ENCODE peak calls at places on chromosomes 12 and 14, in seven cellular contexts. G, N, V, L, A, X and C are unnamed samples. For H3K4me1, the result is how much of the 10 kb centered on the place peaks cover.

GRCh38 chr12:67068204-67068731 is 200.9 kb upstream of the CAND1 start:
- DNase-seq in X (no peak), V (no peak), L (no peak), N (no peak), A (no peak), G (no peak), C (no peak)

GRCh38 chr12:10241276-10241675 is 28.6 kb downstream of the GABARAPL1 start:
- DNase-seq in N (no peak), A (no peak), V (no peak), L (no peak), X (no peak), G (no peak), C (no peak)

GRCh38 chr14:30971586-30971985 is 53.9 kb upstream of the AP4S1 start:
- DNase-seq in N (no peak), X (no peak), A (no peak), L (no peak), G (no peak), V (no peak), C (no peak)

GRCh38 chr12:176321-177181 is 37.4 kb downstream of the SLC6A12 start:
- DNase-seq in L (no peak), N (no peak), A (no peak), X (no peak), G (no peak), V (no peak), C (peak)

GRCh38 chr14:95273041-95273978 is 46.4 kb downstream of the CLMN start:
- DNase-seq in X (no peak), G (no peak), A (no peak), L (no peak), N (no peak), V (no peak), C (peak)

GRCh38 chr14:23568600-23569310 is 1.2 kb upstream of the AP1G2 start:
- DNase-seq in L (no peak), G (no peak), N (peak), V (no peak), X (no peak), A (no peak), C (no peak)

GRCh38 chr14:100065161-100065871 is at the start of gene EVL:
- DNase-seq in X (peak), L (no peak), V (no peak), G (no peak), N (peak), A (no peak), C (peak)

GRCh38 chr14:93654599-93654998 is 133.7 kb downstream of the PRIMA1 start:
- DNase-seq in V (no peak), L (no peak), N (no peak), X (no peak), G (no peak), A (no peak), C (no peak)

GRCh38 chr14:38125484-38125912 is 82.2 kb upstream of the SSTR1 start:
- DNase-seq in V (no peak), L (no peak), X (no peak), G (no peak), A (no peak), N (no peak), C (no peak)

GRCh38 chr12:3922033-3922432 is 48.8 kb upstream of the PARP11 start:
- DNase-seq in A (no peak), N (no peak), G (no peak), V (no peak), X (no peak), L (no peak), C (no peak)

GRCh38 chr12:111741235-111741812 is 25.4 kb upstream of the ALDH2 start:
- DNase-seq in A (no peak), X (no peak), G (no peak), L (no peak), V (no peak), N (no peak), C (no peak)

GRCh38 chr14:73771848-73772705 is 57.9 kb upstream of the PNMA1 start:
- DNase-seq in V (no peak), N (peak), A (no peak), L (no peak), X (peak), G (peak), C (peak)

DNA sequence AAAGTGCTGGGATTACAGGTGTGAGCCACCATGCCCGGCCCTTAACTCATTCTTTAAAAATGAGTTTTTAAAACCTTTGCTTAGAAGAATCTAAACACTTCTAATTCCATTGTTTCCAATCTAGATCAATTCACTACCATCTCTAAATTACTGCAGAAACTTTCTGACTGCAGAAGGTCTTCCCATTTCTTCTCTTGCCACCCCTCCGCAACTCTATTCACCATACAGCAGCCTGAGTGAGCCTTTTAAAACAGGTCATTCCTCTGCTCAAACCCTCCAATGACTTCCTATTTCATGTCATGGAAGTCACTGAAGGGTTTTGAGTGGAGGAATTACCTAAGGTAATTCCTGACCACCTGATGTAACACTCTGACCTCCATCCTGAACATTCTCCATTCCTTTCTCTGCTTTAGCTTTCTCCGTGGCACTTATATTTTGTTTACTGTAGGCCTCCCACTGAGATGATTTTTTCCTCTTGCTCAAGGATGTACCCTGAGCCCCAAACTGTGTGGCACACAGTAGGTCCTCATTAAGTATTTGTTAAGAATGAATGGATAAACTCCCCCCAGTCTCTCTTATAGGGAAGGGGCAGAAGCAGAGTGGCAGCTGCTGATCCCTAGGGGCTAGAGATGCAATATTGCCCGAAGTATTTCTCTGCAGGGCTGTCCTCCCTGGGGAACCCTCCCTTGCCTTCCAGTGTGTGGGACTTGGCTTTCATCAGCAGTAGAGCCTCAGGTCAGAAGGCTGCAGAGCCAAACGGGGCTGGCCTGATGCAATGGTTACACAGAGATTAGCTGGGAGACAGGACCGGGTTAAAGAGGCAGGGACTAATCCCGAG is 1.2 kb downstream of the DDIT3 start:
- DNase-seq in A (no peak), X (no peak), L (peak), G (no peak), V (no peak), N (peak), C (peak)
- H3K4me1 ChIP-seq in A (under half), X (under half), L (under half), G (half or more), V (under half), N (under half), C (under half)

DNA sequence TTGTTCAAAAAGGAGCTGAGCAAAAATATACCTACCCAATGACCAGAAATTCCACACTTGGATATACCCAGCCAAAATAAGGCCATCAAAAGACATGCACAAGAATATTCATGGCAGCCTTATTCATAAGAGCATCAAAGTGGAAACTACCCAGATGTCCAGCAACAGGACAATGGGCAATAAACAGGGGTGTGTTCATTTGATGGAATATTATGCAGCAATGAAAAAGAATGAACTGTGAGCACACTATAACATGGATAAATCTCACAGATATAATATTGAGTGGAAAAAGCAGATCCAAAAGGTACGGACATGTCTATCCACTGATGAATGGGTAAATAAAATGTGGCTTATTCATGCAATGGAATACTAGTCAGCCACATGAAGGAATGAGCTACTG is 209.2 kb upstream of the LHX5 start:
- DNase-seq in X (no peak), V (no peak), N (no peak), G (no peak), L (no peak), A (no peak), C (no peak)
- H3K4me1 ChIP-seq in X (under half), V (under half), N (under half), G (under half), L (under half), A (under half), C (under half)

DNA sequence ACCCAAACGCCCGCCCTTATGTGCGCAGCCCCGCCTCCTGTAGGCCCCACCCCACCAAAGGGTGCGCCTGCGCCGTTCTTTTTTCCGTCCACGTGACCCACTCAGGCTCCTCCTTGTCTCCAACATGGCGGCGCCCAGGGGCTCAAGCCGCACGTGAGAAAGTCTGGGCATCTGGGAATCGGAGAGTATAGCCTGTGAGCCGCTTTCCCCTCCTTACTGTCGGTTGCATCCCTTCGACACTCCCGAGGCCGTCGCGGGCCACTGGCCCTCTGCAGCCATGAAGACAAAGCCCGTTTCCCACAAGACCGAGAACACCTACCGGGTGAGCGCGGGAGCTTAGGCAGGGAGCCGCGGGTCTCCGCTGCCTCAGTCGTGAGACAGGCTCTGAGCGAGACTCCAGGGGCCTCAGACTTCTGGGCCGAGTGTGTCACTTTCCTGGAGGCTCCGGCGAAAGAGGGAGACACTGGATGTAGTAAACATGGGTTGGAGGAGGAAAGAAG is at the start of gene UTP20:
- DNase-seq in X (peak), L (peak), A (peak), G (peak), V (peak), N (peak), C (peak)
- H3K4me1 ChIP-seq in X (under half), L (under half), A (under half), G (under half), V (under half), N (under half), C (under half)

GRCh38 chr14:69673578-69674305 is 62.3 kb downstream of the SUSD6 start:
- DNase-seq in X (no peak), A (no peak), V (no peak), G (no peak), L (no peak), N (no peak), C (no peak)
- H3K4me1 ChIP-seq in X (half or more), A (half or more), V (half or more), G (half or more), L (half or more), N (under half), C (under half)

GRCh38 chr14:105388110-105388951 is 10.0 kb upstream of the TEX22 start:
- DNase-seq in N (peak), V (no peak), A (no peak), G (no peak), X (peak), L (no peak), C (peak)

GRCh38 chr14:105390849-105391500 is 7.4 kb upstream of the TEX22 start:
- DNase-seq in G (no peak), X (peak), N (peak), L (no peak), A (no peak), V (no peak), C (peak)

GRCh38 chr14:105388976-105389375 is 9.4 kb upstream of the TEX22 start:
- DNase-seq in X (peak), L (no peak), G (no peak), A (no peak), V (no peak), N (peak), C (peak)

GRCh38 chr14:105389976-105390848 is 8.1 kb upstream of the TEX22 start:
- DNase-seq in L (no peak), G (no peak), X (peak), N (peak), A (no peak), V (no peak), C (peak)

GRCh38 chr14:105389534-105389933 is 8.8 kb upstream of the TEX22 start:
- DNase-seq in V (no peak), L (no peak), X (peak), N (peak), G (no peak), A (no peak), C (no peak)
- H3K4me1 ChIP-seq in V (under half), L (under half), X (under half), N (under half), G (under half), A (under half), C (under half)

DNA sequence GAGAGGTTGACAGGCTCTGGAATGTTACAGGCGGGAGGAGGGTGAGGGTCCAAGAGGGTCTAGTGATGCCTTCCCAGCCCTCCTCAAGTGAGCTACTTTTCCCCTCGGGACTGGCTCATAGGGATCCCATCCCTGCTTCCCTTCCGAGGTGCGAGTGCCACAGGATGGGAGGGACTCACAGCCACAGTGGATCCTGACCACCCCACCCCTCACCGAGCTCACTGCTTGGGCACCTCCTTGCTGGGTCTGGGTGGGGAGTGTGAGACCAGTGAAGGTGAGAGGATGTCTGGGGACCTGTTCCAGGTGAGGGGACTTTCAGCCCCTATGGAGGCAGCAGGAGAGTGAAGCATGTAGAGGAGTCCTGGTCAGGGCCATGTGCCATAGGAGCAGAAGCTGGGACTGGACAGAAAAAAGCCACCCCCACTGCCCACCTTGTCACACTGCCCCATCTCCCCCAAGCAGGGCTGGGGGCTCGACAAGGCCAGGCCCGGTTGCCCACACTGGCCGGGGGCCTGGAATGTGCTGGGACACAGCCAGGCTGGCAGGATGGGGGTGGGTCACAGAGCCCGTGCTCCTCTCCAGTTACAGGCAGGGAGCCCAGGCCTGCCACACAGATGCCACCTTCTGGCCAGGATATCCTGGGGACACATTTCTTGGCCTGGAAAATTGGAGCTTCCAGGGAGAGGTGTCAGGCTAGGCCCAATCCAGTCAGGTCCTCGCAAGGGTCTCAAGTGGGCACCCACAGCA is 1.7 kb upstream of the TNS2 start:
- DNase-seq in G (peak), L (peak), N (peak), V (no peak), A (no peak), X (no peak), C (peak)
- H3K4me1 ChIP-seq in G (half or more), L (under half), N (under half), V (under half), A (under half), X (under half), C (half or more)

GRCh38 chr12:120117961-120118709 is 1.6 kb upstream of the RAB35 start:
- DNase-seq in G (no peak), N (no peak), L (no peak), A (no peak), V (no peak), X (no peak), C (no peak)

GRCh38 chr12:120116792-120117651 is 469 bp upstream of the RAB35 start:
- DNase-seq in N (peak), X (peak), V (peak), L (peak), G (peak), A (peak), C (peak)

GRCh38 chr12:120115066-120115465 is 1.5 kb downstream of the RAB35 start:
- DNase-seq in V (no peak), G (no peak), A (no peak), X (no peak), L (no peak), N (no peak), C (no peak)

GRCh38 chr12:120116443-120116791 is at the start of gene RAB35:
- DNase-seq in X (no peak), N (no peak), A (no peak), G (no peak), L (no peak), V (no peak), C (no peak)

DNA sequence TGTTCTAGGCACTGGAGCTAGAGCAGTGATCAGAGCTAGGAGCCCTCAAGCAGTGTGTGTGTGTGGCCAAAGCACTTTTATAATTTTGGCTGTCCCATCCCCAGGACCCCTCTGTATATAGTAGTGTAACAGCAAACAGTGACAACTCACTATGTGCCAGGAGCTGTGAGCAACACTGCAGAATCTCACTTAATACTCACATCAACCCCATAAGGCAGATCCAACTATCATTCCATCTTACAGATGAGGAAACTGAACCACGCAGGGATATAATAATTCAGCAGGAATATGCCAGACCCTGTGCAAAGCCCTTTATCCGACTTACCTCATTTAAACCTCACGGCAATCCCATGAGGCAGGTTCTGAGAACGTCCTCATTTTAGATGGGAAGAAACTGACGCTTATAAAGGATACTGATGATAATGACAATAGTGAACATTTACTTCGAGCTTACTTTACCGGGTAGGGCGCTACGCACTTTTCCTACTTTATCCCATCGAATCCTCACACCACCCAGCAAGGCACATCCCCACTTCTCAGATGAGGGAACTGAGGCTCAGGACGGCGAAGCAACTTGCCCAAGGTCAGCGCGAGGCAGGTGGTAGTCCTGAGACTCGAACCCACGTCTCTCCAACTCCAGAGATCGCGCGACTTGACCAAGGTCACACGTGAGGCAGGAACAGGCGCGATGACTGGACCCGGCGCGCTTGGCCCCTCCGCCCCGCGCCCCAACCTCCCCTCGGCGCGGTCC is 686 bp downstream of the RAB35 start:
- DNase-seq in N (peak), V (no peak), G (no peak), A (no peak), X (no peak), L (peak), C (peak)
- H3K4me1 ChIP-seq in N (under half), V (under half), G (under half), A (under half), X (half or more), L (under half), C (under half)

GRCh38 chr14:104693482-104694431 is 4.3 kb downstream of the INF2 start:
- DNase-seq in A (no peak), G (no peak), L (no peak), V (no peak), X (no peak), N (no peak), C (peak)

GRCh38 chr14:104692939-104693315 is 3.5 kb downstream of the INF2 start:
- DNase-seq in G (no peak), L (no peak), X (no peak), V (no peak), N (no peak), A (no peak), C (no peak)

GRCh38 chr14:104690861-104691455 is 1.5 kb downstream of the INF2 start:
- DNase-seq in G (no peak), X (no peak), L (no peak), A (no peak), V (no peak), N (no peak), C (no peak)

GRCh38 chr14:104691546-104692260 is 2.3 kb downstream of the INF2 start:
- DNase-seq in L (no peak), G (no peak), X (no peak), V (no peak), N (no peak), A (no peak), C (no peak)

GRCh38 chr14:104692261-104692938 is 3.0 kb downstream of the INF2 start:
- DNase-seq in A (no peak), L (no peak), N (no peak), G (no peak), X (no peak), V (no peak), C (no peak)
- H3K4me1 ChIP-seq in A (half or more), L (under half), N (under half), G (under half), X (half or more), V (half or more), C (half or more)

GRCh38 chr12:46559311-46559710 is 186.7 kb upstream of the SLC38A2 start:
- DNase-seq in A (no peak), G (no peak), X (no peak), L (no peak), V (no peak), N (no peak), C (no peak)
- H3K4me1 ChIP-seq in A (under half), G (half or more), X (under half), L (under half), V (under half), N (under half), C (under half)